ENCODE peak calls at places on chromosomes 1 and 21, in eight cellular contexts. One of them, this sample, is unnamed.

GRCh38 chr1:11529330-11529729 is 50.4 kb downstream of the DISP3 start:
- DNase-seq in PC-3: no peak
- DNase-seq in H1: no peak
- DNase-seq in IMR-90: no peak
- DNase-seq in fibroblast of lung: no peak
- DNase-seq in Karpas-422: no peak
- DNase-seq in DND-41: no peak
- DNase-seq in neuronal stem cell: no peak
- DNase-seq in this sample: no peak

GRCh38 chr1:179141592-179142244 is 59.8 kb downstream of the TOR3A start:
- DNase-seq in PC-3: peak
- DNase-seq in H1: no peak
- DNase-seq in IMR-90: peak
- DNase-seq in fibroblast of lung: peak
- DNase-seq in Karpas-422: peak
- DNase-seq in DND-41: no peak
- DNase-seq in neuronal stem cell: peak
- DNase-seq in this sample: no peak

GRCh38 chr1:11898831-11899467 is 27.3 kb downstream of the KIAA2013 start:
- DNase-seq in PC-3: no peak
- DNase-seq in H1: no peak
- DNase-seq in IMR-90: no peak
- DNase-seq in fibroblast of lung: no peak
- DNase-seq in Karpas-422: no peak
- DNase-seq in DND-41: no peak
- DNase-seq in neuronal stem cell: peak
- DNase-seq in this sample: no peak

GRCh38 chr1:67647036-67647798 is 37.8 kb upstream of the GADD45A start:
- DNase-seq in PC-3: peak
- DNase-seq in H1: no peak
- DNase-seq in IMR-90: no peak
- DNase-seq in fibroblast of lung: peak
- DNase-seq in Karpas-422: no peak
- DNase-seq in DND-41: no peak
- DNase-seq in neuronal stem cell: no peak
- DNase-seq in this sample: no peak

GRCh38 chr1:34460193-34460592 is 283.5 kb downstream of the C1orf94 start:
- DNase-seq in PC-3: peak
- DNase-seq in H1: peak
- DNase-seq in IMR-90: no peak
- DNase-seq in fibroblast of lung: no peak
- DNase-seq in Karpas-422: peak
- DNase-seq in DND-41: peak
- DNase-seq in neuronal stem cell: peak
- DNase-seq in this sample: peak

GRCh38 chr1:9413877-9414213 is 121.2 kb downstream of the SPSB1 start:
- DNase-seq in PC-3: no peak
- DNase-seq in H1: no peak
- DNase-seq in IMR-90: peak
- DNase-seq in fibroblast of lung: no peak
- DNase-seq in Karpas-422: no peak
- DNase-seq in DND-41: no peak
- DNase-seq in neuronal stem cell: no peak
- DNase-seq in this sample: no peak

GRCh38 chr1:103218821-103219220 is 110.5 kb upstream of the COL11A1 start:
- DNase-seq in PC-3: no peak
- DNase-seq in H1: no peak
- DNase-seq in IMR-90: no peak
- DNase-seq in fibroblast of lung: no peak
- DNase-seq in Karpas-422: no peak
- DNase-seq in DND-41: no peak
- DNase-seq in neuronal stem cell: no peak
- DNase-seq in this sample: no peak

GRCh38 chr1:70361727-70362413 is 7.3 kb upstream of the ANKRD13C start:
- DNase-seq in PC-3: peak
- DNase-seq in H1: no peak
- DNase-seq in IMR-90: peak
- DNase-seq in fibroblast of lung: peak
- DNase-seq in Karpas-422: no peak
- DNase-seq in DND-41: no peak
- DNase-seq in neuronal stem cell: no peak
- DNase-seq in this sample: no peak

GRCh38 chr1:115952547-115952946 is 23.8 kb upstream of the SLC22A15 start:
- DNase-seq in PC-3: peak
- DNase-seq in H1: no peak
- DNase-seq in IMR-90: no peak
- DNase-seq in fibroblast of lung: no peak
- DNase-seq in Karpas-422: no peak
- DNase-seq in DND-41: no peak
- DNase-seq in neuronal stem cell: no peak
- DNase-seq in this sample: no peak

GRCh38 chr21:38753114-38754100 is 52.3 kb upstream of the ETS2 start:
- DNase-seq in PC-3: no peak
- DNase-seq in H1: no peak
- DNase-seq in IMR-90: no peak
- DNase-seq in fibroblast of lung: peak
- DNase-seq in Karpas-422: no peak
- DNase-seq in DND-41: no peak
- DNase-seq in neuronal stem cell: no peak
- DNase-seq in this sample: no peak

GRCh38 chr1:19338323-19338762 is 26.2 kb downstream of the SLC66A1 start:
- DNase-seq in PC-3: no peak
- DNase-seq in H1: peak
- DNase-seq in IMR-90: no peak
- DNase-seq in fibroblast of lung: no peak
- DNase-seq in Karpas-422: no peak
- DNase-seq in DND-41: no peak
- DNase-seq in neuronal stem cell: peak
- DNase-seq in this sample: no peak

GRCh38 chr1:39789571-39790110 is 976 bp upstream of the BMP8B start:
- DNase-seq in PC-3: no peak
- DNase-seq in H1: no peak
- DNase-seq in IMR-90: no peak
- DNase-seq in fibroblast of lung: no peak
- DNase-seq in Karpas-422: no peak
- DNase-seq in DND-41: no peak
- DNase-seq in neuronal stem cell: no peak
- DNase-seq in this sample: peak

GRCh38 chr1:245671966-245672767 is 517.4 kb downstream of the KIF26B start:
- DNase-seq in PC-3: no peak
- DNase-seq in H1: no peak
- DNase-seq in IMR-90: no peak
- DNase-seq in fibroblast of lung: no peak
- DNase-seq in Karpas-422: peak
- DNase-seq in DND-41: no peak
- DNase-seq in neuronal stem cell: no peak
- DNase-seq in this sample: no peak

GRCh38 chr1:46110521-46110920 is 21.9 kb downstream of the PIK3R3 start:
- DNase-seq in PC-3: no peak
- DNase-seq in H1: no peak
- DNase-seq in IMR-90: no peak
- DNase-seq in fibroblast of lung: no peak
- DNase-seq in Karpas-422: no peak
- DNase-seq in DND-41: no peak
- DNase-seq in neuronal stem cell: no peak
- DNase-seq in this sample: no peak

GRCh38 chr1:14733053-14733778 is 134.7 kb downstream of the KAZN start:
- DNase-seq in PC-3: no peak
- DNase-seq in H1: peak
- DNase-seq in IMR-90: no peak
- DNase-seq in fibroblast of lung: no peak
- DNase-seq in Karpas-422: no peak
- DNase-seq in DND-41: no peak
- DNase-seq in neuronal stem cell: no peak
- DNase-seq in this sample: peak

GRCh38 chr21:33948096-33948950 is 32.7 kb upstream of the ATP5PO start:
- DNase-seq in PC-3: peak
- DNase-seq in H1: peak
- DNase-seq in IMR-90: peak
- DNase-seq in fibroblast of lung: peak
- DNase-seq in Karpas-422: peak
- DNase-seq in DND-41: peak
- DNase-seq in neuronal stem cell: peak
- DNase-seq in this sample: peak

GRCh38 chr1:182615468-182616129 is 11.4 kb upstream of the RGS16 start:
- DNase-seq in PC-3: no peak
- DNase-seq in H1: no peak
- DNase-seq in IMR-90: no peak
- DNase-seq in fibroblast of lung: peak
- DNase-seq in Karpas-422: peak
- DNase-seq in DND-41: peak
- DNase-seq in neuronal stem cell: peak
- DNase-seq in this sample: no peak

GRCh38 chr1:230632273-230632873 is 9.9 kb upstream of the COG2 start:
- DNase-seq in PC-3: peak
- DNase-seq in H1: peak
- DNase-seq in IMR-90: peak
- DNase-seq in fibroblast of lung: peak
- DNase-seq in Karpas-422: peak
- DNase-seq in DND-41: no peak
- DNase-seq in neuronal stem cell: peak
- DNase-seq in this sample: peak

GRCh38 chr1:230633469-230633868 is 8.8 kb upstream of the COG2 start:
- DNase-seq in PC-3: no peak
- DNase-seq in H1: no peak
- DNase-seq in IMR-90: no peak
- DNase-seq in fibroblast of lung: no peak
- DNase-seq in Karpas-422: no peak
- DNase-seq in DND-41: no peak
- DNase-seq in neuronal stem cell: no peak
- DNase-seq in this sample: no peak

GRCh38 chr1:230639714-230640209 is 2.5 kb upstream of the COG2 start:
- DNase-seq in PC-3: no peak
- DNase-seq in H1: no peak
- DNase-seq in IMR-90: no peak
- DNase-seq in fibroblast of lung: no peak
- DNase-seq in Karpas-422: no peak
- DNase-seq in DND-41: no peak
- DNase-seq in neuronal stem cell: no peak
- DNase-seq in this sample: no peak

GRCh38 chr1:230634384-230634783 is 7.9 kb upstream of the COG2 start:
- DNase-seq in PC-3: no peak
- DNase-seq in H1: no peak
- DNase-seq in IMR-90: no peak
- DNase-seq in fibroblast of lung: no peak
- DNase-seq in Karpas-422: no peak
- DNase-seq in DND-41: no peak
- DNase-seq in neuronal stem cell: no peak
- DNase-seq in this sample: no peak

GRCh38 chr1:230636575-230637163 is 5.6 kb upstream of the COG2 start:
- DNase-seq in PC-3: no peak
- DNase-seq in H1: no peak
- DNase-seq in IMR-90: no peak
- DNase-seq in fibroblast of lung: no peak
- DNase-seq in Karpas-422: no peak
- DNase-seq in DND-41: no peak
- DNase-seq in neuronal stem cell: no peak
- DNase-seq in this sample: no peak
- H2AFZ ChIP-seq in PC-3: no peak
- H2AFZ ChIP-seq in H1: no peak
- H2AFZ ChIP-seq in IMR-90: no peak
- H2AFZ ChIP-seq in fibroblast of lung: no peak
- H2AFZ ChIP-seq in Karpas-422: no peak
- H2AFZ ChIP-seq in DND-41: no peak
- H2AFZ ChIP-seq in neuronal stem cell: no peak
- H2AFZ ChIP-seq in this sample: no peak

DNA sequence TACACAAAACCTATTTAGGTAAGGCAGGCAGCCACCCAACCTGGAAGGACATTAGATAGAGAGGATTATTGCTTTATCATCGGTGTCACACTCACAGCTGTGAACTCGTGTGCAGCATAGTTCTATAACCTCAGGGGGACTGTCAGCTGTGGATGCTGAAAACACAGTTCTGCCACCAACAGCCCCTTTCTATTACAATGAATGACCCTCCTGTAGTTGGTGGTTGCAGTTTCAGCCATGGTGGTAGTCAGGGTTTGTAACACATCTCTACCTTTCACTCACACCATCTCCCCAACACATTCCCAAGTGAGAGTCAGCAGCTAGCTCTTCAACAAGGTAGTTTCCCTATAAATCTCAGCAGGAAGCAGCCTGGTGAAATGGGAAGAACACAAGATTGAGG is 136.8 kb downstream of the ZC3H11B start:
- DNase-seq in PC-3: no peak
- DNase-seq in H1: no peak
- DNase-seq in IMR-90: no peak
- DNase-seq in fibroblast of lung: no peak
- DNase-seq in Karpas-422: no peak
- DNase-seq in DND-41: no peak
- DNase-seq in neuronal stem cell: no peak
- DNase-seq in this sample: peak
- H2AFZ ChIP-seq in PC-3: no peak
- H2AFZ ChIP-seq in H1: no peak
- H2AFZ ChIP-seq in IMR-90: no peak
- H2AFZ ChIP-seq in fibroblast of lung: no peak
- H2AFZ ChIP-seq in Karpas-422: no peak
- H2AFZ ChIP-seq in DND-41: no peak
- H2AFZ ChIP-seq in neuronal stem cell: peak
- H2AFZ ChIP-seq in this sample: no peak

GRCh38 chr1:25020173-25020840 is 90.2 kb upstream of the RUNX3 start:
- DNase-seq in PC-3: no peak
- DNase-seq in H1: no peak
- DNase-seq in IMR-90: no peak
- DNase-seq in fibroblast of lung: no peak
- DNase-seq in Karpas-422: peak
- DNase-seq in DND-41: no peak
- DNase-seq in neuronal stem cell: no peak
- DNase-seq in this sample: no peak
- H2AFZ ChIP-seq in PC-3: no peak
- H2AFZ ChIP-seq in H1: peak
- H2AFZ ChIP-seq in IMR-90: no peak
- H2AFZ ChIP-seq in fibroblast of lung: no peak
- H2AFZ ChIP-seq in Karpas-422: no peak
- H2AFZ ChIP-seq in DND-41: no peak
- H2AFZ ChIP-seq in neuronal stem cell: no peak
- H2AFZ ChIP-seq in this sample: no peak

GRCh38 chr1:180567664-180568063 is 8.9 kb downstream of the OVAAL start:
- DNase-seq in PC-3: no peak
- DNase-seq in H1: no peak
- DNase-seq in IMR-90: no peak
- DNase-seq in fibroblast of lung: no peak
- DNase-seq in Karpas-422: no peak
- DNase-seq in DND-41: no peak
- DNase-seq in neuronal stem cell: no peak
- DNase-seq in this sample: no peak
- H2AFZ ChIP-seq in PC-3: no peak
- H2AFZ ChIP-seq in H1: peak
- H2AFZ ChIP-seq in IMR-90: no peak
- H2AFZ ChIP-seq in fibroblast of lung: no peak
- H2AFZ ChIP-seq in Karpas-422: no peak
- H2AFZ ChIP-seq in DND-41: no peak
- H2AFZ ChIP-seq in neuronal stem cell: peak
- H2AFZ ChIP-seq in this sample: no peak